ENCODE peak calls at places on chromosomes 4 and X, in four cellular contexts. R is HCT116, W is upper lobe of left lung, J is ovary. F is an unnamed sample.

GRCh38 chr4:81352476-81352875 is 119.2 kb downstream of the RASGEF1B start:
- DNase-seq in R (no peak), W (no peak), J (no peak), F (no peak)

GRCh38 chr4:24240655-24241054 is 343.7 kb downstream of the DHX15 start:
- DNase-seq in W (no peak), R (no peak), J (no peak), F (no peak)

GRCh38 chrX:71998836-71999509 is 88.3 kb downstream of the NHSL2 start:
- DNase-seq in J (peak; percentile 44), R (peak; percentile 12), W (no peak), F (peak; percentile 21)

GRCh38 chr4:6727943-6728250 is 11.9 kb downstream of the BLOC1S4 start:
- DNase-seq in W (no peak), R (no peak), J (no peak), F (no peak)

GRCh38 chr4:81255524-81255923 is 40.5 kb upstream of the PRKG2 start:
- DNase-seq in W (no peak), R (no peak), J (no peak), F (no peak)

GRCh38 chr4:39597695-39598381 is 40.8 kb downstream of the SMIM14 start:
- DNase-seq in J (no peak), R (no peak), W (no peak), F (no peak)

GRCh38 chr4:3871181-3871852 is 105.1 kb downstream of the ADRA2C start:
- DNase-seq in R (no peak), W (peak; percentile 15), J (no peak), F (no peak)

GRCh38 chr4:22491939-22492338 is 23.9 kb downstream of the ADGRA3 start:
- DNase-seq in W (no peak), J (no peak), R (no peak), F (no peak)

GRCh38 chrX:54171527-54171926 is 11.5 kb downstream of the FAM120C start:
- DNase-seq in W (no peak), R (no peak), J (no peak), F (no peak)

GRCh38 chr4:145132521-145133098 is 34.5 kb downstream of the ABCE1 start:
- DNase-seq in R (no peak), W (no peak), J (no peak), F (no peak)

GRCh38 chrX:66622209-66622608 is 16.7 kb downstream of the EDA2R start:
- DNase-seq in J (no peak), W (no peak), R (no peak), F (no peak)

GRCh38 chrX:103704863-103705262 is 5.8 kb upstream of the TMEM31 start:
- DNase-seq in R (no peak), J (no peak), W (no peak), F (no peak)

GRCh38 chr4:14744346-14744745 is 257.9 kb upstream of the CPEB2 start:
- DNase-seq in R (no peak), W (no peak), J (no peak), F (no peak)

GRCh38 chr4:8639777-8640720 is 47.5 kb downstream of the CPZ start:
- DNase-seq in W (no peak), J (no peak), R (no peak), F (no peak)

GRCh38 chr4:159142254-159142653 is 39.4 kb downstream of the RAPGEF2 start:
- DNase-seq in W (no peak), J (no peak), R (no peak), F (no peak)

GRCh38 chr4:110119880-110120279 is 78.5 kb downstream of the ELOVL6 start:
- DNase-seq in R (no peak), W (no peak), J (no peak), F (no peak)

GRCh38 chr4:168511780-168512467 is 15.1 kb downstream of the PALLD start:
- DNase-seq in R (no peak), J (no peak), W (no peak), F (peak; percentile 58)

GRCh38 chrX:30935985-30936384 is 46.9 kb upstream of the TAB3 start:
- DNase-seq in J (no peak), W (peak; percentile 30), R (peak; percentile 10), F (no peak)

GRCh38 chr4:2483237-2483636 is 14.3 kb downstream of the RNF4 start:
- DNase-seq in J (no peak), R (no peak), W (no peak), F (no peak)
- H3K27ac ChIP-seq in J (no peak overlapping the region), R (no peak overlapping the region), W (no peak overlapping the region), F (no peak overlapping the region)

GRCh38 chr4:2763511-2763967 is 7.4 kb upstream of the TNIP2 start:
- DNase-seq in J (peak; percentile 36), R (no peak), W (no peak), F (no peak)

GRCh38 chr4:2757426-2757825 is 1.3 kb upstream of the TNIP2 start:
- DNase-seq in R (no peak), W (no peak), J (no peak), F (no peak)

GRCh38 chr4:2762048-2762447 is 5.9 kb upstream of the TNIP2 start:
- DNase-seq in R (no peak), W (no peak), J (peak; percentile 17), F (no peak)

GRCh38 chr4:2756691-2757350 is 685 bp upstream of the TNIP2 start:
- DNase-seq in J (no peak), R (no peak), W (no peak), F (no peak)

GRCh38 chr4:2761035-2761923 is 5.1 kb upstream of the TNIP2 start:
- DNase-seq in J (peak; percentile 28), W (peak; percentile 67), R (no peak), F (no peak)
- TF ChIP-seq CTCF in J (no peak), W (peak; percentile 13), R (no peak), F (no peak)

GRCh38 chr4:174210952-174211490 is 72.4 kb downstream of the FBXO8 start:
- DNase-seq in W (no peak), R (no peak), J (no peak), F (no peak)

GRCh38 chr4:174210354-174210753 is 73.1 kb downstream of the FBXO8 start:
- DNase-seq in R (no peak), W (no peak), J (no peak), F (no peak)

GRCh38 chr4:174207370-174207769 is 76.1 kb downstream of the FBXO8 start:
- DNase-seq in J (no peak), W (no peak), R (no peak), F (no peak)

GRCh38 chr4:174211611-174212044 is 71.8 kb downstream of the FBXO8 start:
- DNase-seq in R (no peak), J (no peak), W (no peak), F (no peak)

GRCh38 chr4:174209296-174209695 is 74.2 kb downstream of the FBXO8 start:
- DNase-seq in W (no peak), J (no peak), R (no peak), F (no peak)
- H3K27me3 ChIP-seq in W (peaks cover 5% of the 10 kb centered on the region), J (no peaks in the 10 kb centered on the region), R (peaks cover 5% of the 10 kb centered on the region), F (peaks cover 63% of the 10 kb centered on the region)

GRCh38 chr4:55840956-55841355 is 12.5 kb upstream of the EXOC1 start:
- DNase-seq in W (no peak), R (no peak), J (no peak), F (no peak)
- H3K27ac ChIP-seq in W (no peak overlapping the region), R (no peak overlapping the region), J (no peak overlapping the region), F (no peak overlapping the region)

GRCh38 chrX:93585661-93586060 is 87.7 kb downstream of the NAP1L3 start:
- DNase-seq in W (no peak), R (no peak), J (no peak), F (no peak)

GRCh38 chrX:93594780-93595179 is 78.6 kb downstream of the NAP1L3 start:
- DNase-seq in R (no peak), J (no peak), W (no peak), F (no peak)

GRCh38 chrX:93591398-93591797 is 82.0 kb downstream of the NAP1L3 start:
- DNase-seq in R (no peak), J (no peak), W (no peak), F (no peak)
- TF ChIP-seq CTCF in R (no peak), J (no peak), W (no peak), F (no peak)

GRCh38 chr4:53937327-53937726 is 127.1 kb downstream of the CHIC2 start:
- DNase-seq in R (no peak), W (no peak), J (no peak), F (no peak)
- H3K27me3 ChIP-seq in R (no peaks in the 10 kb centered on the region), W (no peaks in the 10 kb centered on the region), J (no peaks in the 10 kb centered on the region), F (no peaks in the 10 kb centered on the region)

GRCh38 chrX:110213183-110213582 is 104.7 kb downstream of the AMMECR1 start:
- DNase-seq in R (no peak), J (no peak), W (no peak), F (no peak)
- H3K27ac ChIP-seq in R (no peak overlapping the region), J (no peak overlapping the region), W (no peak overlapping the region), F (no peak overlapping the region)

GRCh38 chr4:132071815-132072214 is 1077.3 kb upstream of the PCDH10 start:
- DNase-seq in W (no peak), R (no peak), J (no peak), F (no peak)

DNA sequence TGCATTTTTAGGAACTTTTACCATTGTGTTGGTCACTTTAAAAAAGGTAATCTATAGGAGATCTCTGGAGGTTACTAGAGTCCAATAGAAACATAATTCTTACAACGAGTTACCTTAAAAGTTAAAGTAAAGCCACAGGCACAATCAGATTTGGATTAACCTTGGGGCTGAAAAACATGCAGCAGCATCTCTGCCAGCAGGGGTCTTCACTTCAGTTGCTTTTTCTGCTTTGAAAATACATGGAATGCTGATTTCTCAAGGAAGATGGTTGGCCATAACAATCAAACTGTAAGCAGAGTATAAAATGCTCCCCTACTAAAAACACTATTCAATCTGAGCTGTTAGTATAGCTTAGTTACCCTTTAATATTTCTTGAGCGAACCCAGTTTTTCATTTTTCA is 1072.3 kb upstream of the PCDH10 start:
- DNase-seq in W (no peak), R (no peak), J (no peak), F (no peak)
- TF ChIP-seq CTCF in W (no peak), R (no peak), J (no peak), F (no peak)

DNA sequence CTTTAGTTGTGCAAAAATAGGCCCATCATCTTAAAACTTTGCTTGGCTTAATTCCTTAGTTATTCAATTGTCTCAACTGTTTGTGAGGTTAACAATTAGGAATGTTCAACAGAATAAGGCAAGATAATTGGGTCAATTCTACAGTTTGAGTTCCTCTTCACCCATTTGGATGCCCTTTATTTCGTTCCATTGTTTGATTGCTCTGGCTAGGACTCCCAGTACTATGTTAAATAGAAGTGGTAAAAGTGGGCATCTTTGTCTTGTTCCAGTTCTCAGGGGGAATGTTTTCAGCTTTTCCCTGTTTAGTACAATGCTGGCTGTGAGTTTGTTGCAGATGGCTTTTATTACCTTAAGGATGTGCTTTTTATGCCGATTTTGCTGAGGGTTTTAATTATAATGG is 761.5 kb upstream of the GRIA3 start:
- DNase-seq in R (no peak), W (no peak), J (no peak), F (no peak)
- H3K27me3 ChIP-seq in R (no peaks in the 10 kb centered on the region), W (no peaks in the 10 kb centered on the region), J (no peaks in the 10 kb centered on the region), F (no peaks in the 10 kb centered on the region)

GRCh38 chrX:14073158-14073557 is 43.5 kb upstream of the GEMIN8 start:
- DNase-seq in W (no peak), J (no peak), R (no peak), F (no peak)
- H3K27ac ChIP-seq in W (no peak overlapping the region), J (no peak overlapping the region), R (no peak overlapping the region), F (no peak overlapping the region)

F was measured in CD4-positive, alpha-beta T cell.